ENCODE peak calls at places on chromosomes 6 and 20, in five cellular contexts. X, G, B, K and C are unnamed samples.

GRCh38 chr6:53796451-53796780 is 1.6 kb downstream of the LRRC1 start:
- DNase-seq in K (no peak), X (no peak), B (peak; percentile 48), G (no peak), C (no peak)

GRCh38 chr6:90194371-90194841 is 102.2 kb downstream of the BACH2 start:
- DNase-seq in K (no peak), X (no peak), B (no peak), G (no peak), C (no peak)

GRCh38 chr6:38436726-38437465 is 202.8 kb downstream of the BTBD9 start:
- DNase-seq in G (peak; percentile 22), X (no peak), B (no peak), K (no peak), C (no peak)

GRCh38 chr6:137166247-137167098 is 7.0 kb downstream of the IL22RA2 start:
- DNase-seq in B (no peak), X (no peak), G (no peak), K (no peak), C (no peak)

GRCh38 chr6:142744836-142745235 is 200.1 kb downstream of the HIVEP2 start:
- DNase-seq in G (no peak), K (no peak), B (no peak), X (no peak), C (no peak)

GRCh38 chr20:61874421-61875068 is 191.1 kb downstream of the TAF4 start:
- DNase-seq in G (peak; percentile 32), K (peak; percentile 51), X (peak; percentile 36), B (peak; percentile 25), C (peak; percentile 51)

GRCh38 chr6:149081281-149081680 is 236.2 kb upstream of the TAB2 start:
- DNase-seq in G (no peak), B (no peak), K (no peak), X (no peak), C (no peak)

GRCh38 chr6:89368107-89368506 is 15.6 kb upstream of the UBE2J1 start:
- DNase-seq in K (peak; percentile 74), X (no peak), G (no peak), B (peak; percentile 20), C (no peak)

GRCh38 chr6:148968636-148969270 is 221.9 kb downstream of the UST start:
- DNase-seq in X (no peak), B (peak; percentile 20), G (no peak), K (no peak), C (no peak)

GRCh38 chr6:10384333-10384718 is 30.5 kb downstream of the TFAP2A start:
- DNase-seq in B (no peak), K (no peak), X (no peak), G (no peak), C (no peak)

GRCh38 chr6:904994-905393 is 212.1 kb upstream of the EXOC2 start:
- DNase-seq in G (no peak), B (no peak), K (no peak), X (no peak), C (no peak)

GRCh38 chr20:3115190-3116107 is 30.9 kb upstream of the AVP start:
- DNase-seq in K (peak; percentile 51), G (peak; percentile 22), B (peak; percentile 72), X (peak; percentile 31), C (peak; percentile 57)

GRCh38 chr6:135722679-135723078 is 128.8 kb upstream of the PDE7B start:
- DNase-seq in B (peak; percentile 5), X (no peak), G (peak; percentile 86), K (no peak), C (no peak)

GRCh38 chr20:48463916-48464315 is 363.9 kb downstream of the PREX1 start:
- DNase-seq in G (no peak), X (no peak), K (no peak), B (no peak), C (no peak)

GRCh38 chr6:26607434-26608230 is 10.9 kb downstream of the ABT1 start:
- DNase-seq in K (peak; percentile 81), B (peak; percentile 72), X (no peak), G (peak; percentile 48), C (no peak)

GRCh38 chr6:81636930-81637568 is 115.4 kb downstream of the TENT5A start:
- DNase-seq in X (no peak), G (no peak), B (peak; percentile 2), K (no peak), C (no peak)

GRCh38 chr6:139981810-139982550 is 607.5 kb upstream of the CITED2 start:
- DNase-seq in G (peak; percentile 24), B (no peak), K (peak; percentile 47), X (no peak), C (no peak)

GRCh38 chr6:143141442-143141841 is 80.8 kb downstream of the AIG1 start:
- DNase-seq in B (no peak), X (no peak), K (no peak), G (no peak), C (no peak)

GRCh38 chr20:36717657-36718056 is 28.2 kb downstream of the NDRG3 start:
- DNase-seq in X (no peak), B (peak; percentile 45), G (no peak), K (peak; percentile 43), C (no peak)

GRCh38 chr6:147678256-147678655 is 169.8 kb downstream of the SAMD5 start:
- DNase-seq in K (no peak), X (no peak), B (no peak), G (no peak), C (no peak)

GRCh38 chr6:123803862-123804681 is at the start of gene NKAIN2:
- DNase-seq in X (no peak), K (no peak), B (no peak), G (no peak), C (peak; percentile 9)

GRCh38 chr20:3222635-3223600 is 13.6 kb downstream of the ITPA start:
- DNase-seq in X (no peak), B (peak; percentile 99), G (no peak), K (no peak), C (no peak)

GRCh38 chr6:16316741-16317251 is 78.4 kb downstream of the GMPR start:
- DNase-seq in G (peak; percentile 39), X (no peak), K (peak; percentile 83), B (peak; percentile 49), C (no peak)

GRCh38 chr20:835220-836045 is 1.9 kb downstream of the FAM110A start:
- DNase-seq in G (no peak), X (no peak), K (peak; percentile 59), B (no peak), C (no peak)
- TF ChIP-seq ZNF274 in G (no peak), X (no peak), K (no peak), B (no peak), C (no peak)

GRCh38 chr6:34177181-34177591 is 31.3 kb upstream of the GRM4 start:
- DNase-seq in X (no peak), B (no peak), K (no peak), G (no peak), C (no peak)

GRCh38 chr6:34182751-34183531 is 37.1 kb upstream of the GRM4 start:
- DNase-seq in B (no peak), G (no peak), X (no peak), K (no peak), C (no peak)

GRCh38 chr6:34179106-34179720 is 33.3 kb upstream of the GRM4 start:
- DNase-seq in K (no peak), B (no peak), G (no peak), X (no peak), C (no peak)

GRCh38 chr6:34178361-34179105 is 32.6 kb upstream of the GRM4 start:
- DNase-seq in B (no peak), X (no peak), K (peak; percentile 42), G (no peak), C (no peak)

DNA sequence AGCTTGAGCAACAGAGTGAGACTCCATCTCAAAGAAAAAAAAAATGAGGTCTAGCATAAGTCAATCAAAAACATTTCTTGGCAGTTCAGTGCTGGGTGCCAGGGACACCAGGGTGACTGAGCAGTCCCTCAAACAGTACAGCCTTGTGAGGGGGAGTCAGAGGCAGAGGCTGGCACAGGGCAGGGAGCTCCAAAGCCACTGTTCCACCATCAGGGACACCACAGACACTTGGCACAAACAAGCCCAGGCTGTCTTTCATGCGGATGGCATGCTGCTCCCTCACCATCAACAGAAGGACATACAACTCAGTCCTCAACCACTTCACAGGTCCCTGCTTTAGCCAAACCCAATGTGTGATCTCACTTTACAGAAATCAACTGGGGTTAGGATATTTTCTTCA is 36.0 kb upstream of the GRM4 start:
- DNase-seq in G (no peak), K (no peak), B (no peak), X (no peak), C (no peak)
- TF ChIP-seq ZNF274 in G (no peak), K (no peak), B (no peak), X (no peak), C (no peak)

GRCh38 chr6:134493789-134494188 is 175.9 kb upstream of the SGK1 start:
- DNase-seq in G (no peak), B (no peak), K (no peak), X (no peak), C (no peak)
- TF ChIP-seq ZNF274 in G (no peak), B (no peak), K (no peak), X (no peak), C (no peak)

GRCh38 chr6:47169785-47170685 is 127.9 kb upstream of the ADGRF1 start:
- DNase-seq in G (no peak), X (no peak), K (no peak), B (no peak), C (no peak)
- TF ChIP-seq ZNF274 in G (no peak), X (no peak), K (no peak), B (no peak), C (no peak)